ENCODE peak calls at places on chromosomes 1 and 21, in nine cellular contexts. F is bronchial epithelial cell, L is transverse colon, H is ovary, Z is RWPE2, U is heart left ventricle, R is AG09309, P is uterus, I is fibroblast of pulmonary artery. M is an unnamed sample.

GRCh38 chr1:47627471-47628370 is 189.9 kb downstream of the FOXD2 start:
- DNase-seq in R (no peak), U (no peak), I (no peak), F (no peak), P (no peak), L (no peak), Z (no peak), H (no peak), M (no peak)

GRCh38 chr1:201584510-201584991 is 45.6 kb downstream of the NAV1 start:
- DNase-seq in U (peak), P (peak), F (no peak), Z (no peak), L (peak), R (no peak), I (peak), H (no peak), M (no peak)

GRCh38 chr1:239560921-239561320 is 174.6 kb downstream of the CHRM3 start:
- DNase-seq in F (no peak), Z (no peak), P (no peak), U (no peak), R (no peak), L (no peak), H (no peak), I (no peak), M (no peak)

GRCh38 chr1:205585835-205586785 is 45.7 kb downstream of the ELK4 start:
- DNase-seq in R (no peak), L (no peak), U (no peak), P (no peak), I (no peak), F (no peak), Z (peak), H (no peak), M (no peak)

GRCh38 chr1:83065952-83066727 is 932.8 kb downstream of the TTLL7 start:
- DNase-seq in H (no peak), P (no peak), F (no peak), Z (no peak), R (no peak), U (no peak), L (no peak), I (peak), M (no peak)

GRCh38 chr1:209823143-209824041 is 4.4 kb upstream of the UTP25 start:
- DNase-seq in Z (no peak), P (no peak), L (no peak), F (peak), R (no peak), U (no peak), H (no peak), I (peak), M (no peak)

GRCh38 chr1:247295274-247295684 is 36.4 kb downstream of the ZNF496 start:
- DNase-seq in H (no peak), Z (no peak), I (peak), U (no peak), L (no peak), R (no peak), P (no peak), F (no peak), M (no peak)

GRCh38 chr21:38768385-38769071 is 37.2 kb upstream of the ETS2 start:
- DNase-seq in L (no peak), F (peak), R (no peak), P (no peak), U (no peak), Z (no peak), H (no peak), I (peak), M (no peak)

GRCh38 chr1:96927125-96927524 is 205.5 kb downstream of the PTBP2 start:
- DNase-seq in U (no peak), Z (no peak), H (no peak), R (no peak), L (no peak), I (peak), P (no peak), F (no peak), M (no peak)

GRCh38 chr1:115980156-115980555 is 3.8 kb downstream of the SLC22A15 start:
- DNase-seq in U (no peak), F (no peak), L (no peak), R (no peak), P (no peak), H (no peak), I (no peak), Z (no peak), M (no peak)

GRCh38 chr1:228900099-228900965 is 165.1 kb downstream of the RHOU start:
- DNase-seq in F (no peak), I (peak), L (peak), H (peak), U (peak), Z (no peak), P (peak), R (no peak), M (no peak)

DNA sequence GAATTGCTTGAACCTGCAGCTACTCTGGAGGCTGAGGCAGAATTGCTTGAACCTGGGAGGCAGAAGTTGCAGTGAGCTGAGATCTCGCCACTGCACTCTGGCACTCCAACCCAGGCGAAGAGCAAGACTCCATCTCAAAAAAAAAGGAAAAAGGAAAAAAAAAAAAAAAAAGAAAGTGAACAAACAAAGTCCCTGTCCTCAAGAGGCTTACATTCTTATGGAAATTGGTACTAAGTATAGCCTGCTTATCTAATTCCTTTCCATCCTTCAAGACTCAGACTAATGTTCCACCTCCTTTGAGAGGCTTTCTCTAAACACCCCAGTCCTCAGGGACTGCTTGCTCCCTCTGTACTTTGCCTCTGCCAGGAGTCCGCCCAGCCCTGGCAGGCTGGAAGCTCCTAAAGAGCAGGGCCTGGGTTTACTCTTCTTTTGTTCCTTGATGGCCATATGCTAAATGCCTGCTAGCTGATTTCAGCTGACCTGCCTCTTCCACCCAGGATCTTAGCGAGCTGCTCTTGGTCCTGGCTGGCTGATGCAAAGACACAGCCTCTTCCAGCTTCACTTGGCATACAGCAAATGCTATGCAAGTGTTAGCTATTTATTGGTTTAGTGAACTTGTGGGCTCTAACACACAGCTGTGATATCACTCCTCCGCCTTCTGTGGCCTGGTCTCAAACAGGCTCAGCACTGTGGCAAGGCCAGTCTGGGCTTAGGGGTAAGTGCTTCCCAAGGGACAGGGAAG is 9.8 kb downstream of the SLC9A1 start:
- DNase-seq in U (no peak), H (peak), I (peak), Z (no peak), F (no peak), P (no peak), R (peak), L (peak), M (no peak)
- H3K4me3 ChIP-seq in U (no peak), H (no peak), I (no peak), Z (no peak), F (no peak), P (no peak), R (no peak), L (no peak), M (no peak)

DNA sequence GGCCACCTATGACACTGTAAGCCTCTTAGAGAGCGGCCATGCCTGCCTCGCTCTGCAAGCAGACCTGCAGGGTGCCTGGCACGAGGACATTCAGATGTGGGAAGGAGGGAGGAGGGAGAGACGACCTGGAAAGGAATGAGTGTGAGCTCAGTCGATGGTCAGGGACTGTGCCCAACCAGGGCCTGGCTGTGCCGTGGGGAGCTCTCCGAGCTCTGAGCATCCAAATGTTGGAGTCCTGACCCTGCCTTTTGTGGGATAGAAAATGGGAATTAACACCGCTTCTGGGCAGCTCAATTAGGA is 7.3 kb downstream of the CSTB start:
- DNase-seq in R (no peak), H (no peak), F (no peak), L (no peak), U (no peak), P (no peak), Z (no peak), I (no peak), M (no peak)
- H3K4me3 ChIP-seq in R (no peak), H (no peak), F (no peak), L (no peak), U (no peak), P (no peak), Z (no peak), I (no peak), M (no peak)

GRCh38 chr1:202644219-202645096 is 65.8 kb downstream of the SYT2 start:
- DNase-seq in U (no peak), F (no peak), R (no peak), I (no peak), P (no peak), Z (no peak), L (no peak), H (no peak), M (no peak)
- H3K4me3 ChIP-seq in U (no peak), F (no peak), R (no peak), I (no peak), P (no peak), Z (no peak), L (no peak), H (no peak), M (no peak)

GRCh38 chr1:203276916-203277535 is 28.3 kb upstream of the BTG2 start:
- DNase-seq in H (peak), I (no peak), Z (no peak), F (no peak), L (no peak), P (peak), R (no peak), U (peak), M (no peak)
- H3K4me3 ChIP-seq in H (no peak), I (no peak), Z (no peak), F (no peak), L (no peak), P (no peak), R (no peak), U (no peak), M (no peak)

DNA sequence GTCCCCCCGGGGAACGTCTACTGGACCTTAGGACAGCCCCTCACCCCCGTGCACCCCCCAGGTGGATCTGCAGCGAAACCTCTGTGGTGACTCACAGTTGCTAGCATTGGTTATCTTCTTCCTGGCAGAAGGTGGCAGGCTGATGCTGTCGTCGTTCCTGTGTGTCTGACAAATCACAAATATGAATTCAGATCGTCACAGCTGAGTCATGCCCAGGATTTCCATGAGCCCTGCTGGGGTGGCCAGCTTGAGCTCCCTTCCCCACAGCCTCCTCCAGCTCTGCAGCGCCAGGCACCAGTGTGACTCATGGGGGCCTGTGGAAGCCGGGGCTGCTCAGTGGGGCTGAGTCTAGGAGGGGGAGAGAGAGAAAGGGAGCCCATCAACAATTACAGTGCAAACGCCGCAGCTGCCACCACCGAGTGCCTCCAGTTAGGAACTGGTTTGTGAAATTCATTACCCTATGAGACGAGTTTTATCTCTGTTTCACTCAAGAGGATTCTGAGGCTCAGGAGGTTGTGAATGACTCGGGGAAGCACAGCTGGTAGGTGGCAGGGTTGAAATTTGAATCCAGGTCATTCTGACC is 197.9 kb downstream of the DYRK1A start:
- DNase-seq in I (peak), L (peak), H (peak), R (peak), U (peak), Z (peak), P (peak), F (peak), M (peak)
- H3K4me3 ChIP-seq in I (peak), L (peak), H (peak), R (peak), U (peak), Z (peak), P (peak), F (peak), M (peak)

GRCh38 chr1:218165687-218166088 is 119.4 kb upstream of the RRP15 start:
- DNase-seq in L (no peak), P (no peak), I (no peak), Z (no peak), F (no peak), H (no peak), U (no peak), R (no peak), M (no peak)
- H3K4me3 ChIP-seq in L (peak), P (no peak), I (peak), Z (peak), F (no peak), H (peak), U (peak), R (peak), M (peak)

M was measured in epithelial cell of proximal tubule.